ENCODE peak calls at places on chromosomes 1 and 21, in five cellular contexts. One of them, this sample, is unnamed.

GRCh38 chr1:221855156-221855555 is 113.3 kb upstream of the DUSP10 start:
- DNase-seq in SK-N-SH: no peak
- DNase-seq in esophagus muscularis mucosa: no peak
- DNase-seq in prostate gland: no peak
- DNase-seq in Panc1: no peak
- DNase-seq in this sample: no peak

GRCh38 chr1:84360303-84360702 is 38.0 kb upstream of the DNASE2B start:
- DNase-seq in SK-N-SH: no peak
- DNase-seq in esophagus muscularis mucosa: no peak
- DNase-seq in prostate gland: no peak
- DNase-seq in Panc1: no peak
- DNase-seq in this sample: no peak

GRCh38 chr1:8681911-8682310 is 135.5 kb downstream of the RERE start:
- DNase-seq in SK-N-SH: no peak
- DNase-seq in esophagus muscularis mucosa: no peak
- DNase-seq in prostate gland: no peak
- DNase-seq in Panc1: no peak
- DNase-seq in this sample: no peak

GRCh38 chr1:16392740-16393139 is 25.7 kb downstream of the SZRD1 start:
- DNase-seq in SK-N-SH: no peak
- DNase-seq in esophagus muscularis mucosa: no peak
- DNase-seq in prostate gland: no peak
- DNase-seq in Panc1: no peak
- DNase-seq in this sample: no peak

GRCh38 chr1:145806844-145807243 is 17.1 kb downstream of the RNF115 start:
- DNase-seq in SK-N-SH: no peak
- DNase-seq in esophagus muscularis mucosa: no peak
- DNase-seq in prostate gland: no peak
- DNase-seq in Panc1: no peak
- DNase-seq in this sample: no peak

GRCh38 chr1:47635597-47635996 is 197.8 kb downstream of the FOXD2 start:
- DNase-seq in SK-N-SH: no peak
- DNase-seq in esophagus muscularis mucosa: no peak
- DNase-seq in prostate gland: no peak
- DNase-seq in Panc1: no peak
- DNase-seq in this sample: no peak

GRCh38 chr1:157313240-157313807 is 175.1 kb upstream of the ETV3 start:
- DNase-seq in SK-N-SH: no peak
- DNase-seq in esophagus muscularis mucosa: no peak
- DNase-seq in prostate gland: no peak
- DNase-seq in Panc1: no peak
- DNase-seq in this sample: no peak

GRCh38 chr1:6123083-6123482 is 57.0 kb downstream of the CHD5 start:
- DNase-seq in SK-N-SH: no peak
- DNase-seq in esophagus muscularis mucosa: no peak
- DNase-seq in prostate gland: no peak
- DNase-seq in Panc1: no peak
- DNase-seq in this sample: no peak

GRCh38 chr1:34156739-34157138 is 8.3 kb downstream of the CSMD2 start:
- DNase-seq in SK-N-SH: no peak
- DNase-seq in esophagus muscularis mucosa: no peak
- DNase-seq in prostate gland: no peak
- DNase-seq in Panc1: no peak
- DNase-seq in this sample: no peak

GRCh38 chr1:23168462-23169218 is at the start of gene LUZP1:
- DNase-seq in SK-N-SH: peak
- DNase-seq in esophagus muscularis mucosa: peak
- DNase-seq in prostate gland: peak
- DNase-seq in Panc1: no peak
- DNase-seq in this sample: peak

GRCh38 chr1:234962340-234962989 is 166.2 kb downstream of the TOMM20 start:
- DNase-seq in SK-N-SH: peak
- DNase-seq in esophagus muscularis mucosa: no peak
- DNase-seq in prostate gland: no peak
- DNase-seq in Panc1: no peak
- DNase-seq in this sample: no peak

GRCh38 chr1:21898326-21899155 is 38.6 kb downstream of the HSPG2 start:
- DNase-seq in SK-N-SH: no peak
- DNase-seq in esophagus muscularis mucosa: no peak
- DNase-seq in prostate gland: no peak
- DNase-seq in Panc1: no peak
- DNase-seq in this sample: no peak

GRCh38 chr1:225460737-225461532 is 33.1 kb upstream of the LBR start:
- DNase-seq in SK-N-SH: peak
- DNase-seq in esophagus muscularis mucosa: no peak
- DNase-seq in prostate gland: no peak
- DNase-seq in Panc1: no peak
- DNase-seq in this sample: no peak

GRCh38 chr1:62906428-62906886 is 122.5 kb downstream of the ATG4C start:
- DNase-seq in SK-N-SH: peak
- DNase-seq in esophagus muscularis mucosa: no peak
- DNase-seq in prostate gland: no peak
- DNase-seq in Panc1: no peak
- DNase-seq in this sample: no peak

GRCh38 chr1:94790670-94791069 is 29.5 kb upstream of the SLC44A3 start:
- DNase-seq in SK-N-SH: no peak
- DNase-seq in esophagus muscularis mucosa: peak
- DNase-seq in prostate gland: no peak
- DNase-seq in Panc1: no peak
- DNase-seq in this sample: no peak

GRCh38 chr1:63946866-63947491 is 173.2 kb downstream of the ROR1 start:
- DNase-seq in SK-N-SH: no peak
- DNase-seq in esophagus muscularis mucosa: no peak
- DNase-seq in prostate gland: no peak
- DNase-seq in Panc1: no peak
- DNase-seq in this sample: peak

GRCh38 chr1:193406901-193407300 is 220.5 kb upstream of the B3GALT2 start:
- DNase-seq in SK-N-SH: peak
- DNase-seq in esophagus muscularis mucosa: no peak
- DNase-seq in prostate gland: no peak
- DNase-seq in Panc1: no peak
- DNase-seq in this sample: no peak

GRCh38 chr21:38837806-38838461 is 32.2 kb downstream of the ETS2 start:
- DNase-seq in SK-N-SH: no peak
- DNase-seq in esophagus muscularis mucosa: no peak
- DNase-seq in prostate gland: no peak
- DNase-seq in Panc1: no peak
- DNase-seq in this sample: no peak

GRCh38 chr1:229452956-229453801 is 19.3 kb upstream of the ACTA1 start:
- DNase-seq in SK-N-SH: no peak
- DNase-seq in esophagus muscularis mucosa: no peak
- DNase-seq in prostate gland: no peak
- DNase-seq in Panc1: peak
- DNase-seq in this sample: no peak

GRCh38 chr1:154955039-154955717 is 721 bp downstream of the PBXIP1 start:
- DNase-seq in SK-N-SH: peak
- DNase-seq in esophagus muscularis mucosa: no peak
- DNase-seq in prostate gland: no peak
- DNase-seq in Panc1: no peak
- DNase-seq in this sample: peak

GRCh38 chr1:9207086-9207485 is 27.5 kb upstream of the H6PD start:
- DNase-seq in SK-N-SH: no peak
- DNase-seq in esophagus muscularis mucosa: no peak
- DNase-seq in prostate gland: no peak
- DNase-seq in Panc1: no peak
- DNase-seq in this sample: no peak

GRCh38 chr1:221415626-221416025 is 326.3 kb downstream of the DUSP10 start:
- DNase-seq in SK-N-SH: no peak
- DNase-seq in esophagus muscularis mucosa: no peak
- DNase-seq in prostate gland: no peak
- DNase-seq in Panc1: no peak
- DNase-seq in this sample: no peak

GRCh38 chr1:33636209-33636608 is 163.8 kb downstream of the ZSCAN20 start:
- DNase-seq in SK-N-SH: no peak
- DNase-seq in esophagus muscularis mucosa: no peak
- DNase-seq in prostate gland: no peak
- DNase-seq in Panc1: no peak
- DNase-seq in this sample: no peak

GRCh38 chr1:157135646-157136045 is 2.5 kb downstream of the ETV3 start:
- DNase-seq in SK-N-SH: no peak
- DNase-seq in esophagus muscularis mucosa: no peak
- DNase-seq in prostate gland: no peak
- DNase-seq in Panc1: no peak
- DNase-seq in this sample: no peak

GRCh38 chr1:234281826-234282489 is 91.3 kb upstream of the COA6 start:
- DNase-seq in SK-N-SH: peak
- DNase-seq in esophagus muscularis mucosa: no peak
- DNase-seq in prostate gland: no peak
- DNase-seq in Panc1: no peak
- DNase-seq in this sample: no peak

GRCh38 chr1:41325801-41326200 is 35.4 kb upstream of the FOXO6 start:
- DNase-seq in SK-N-SH: no peak
- DNase-seq in esophagus muscularis mucosa: peak
- DNase-seq in prostate gland: no peak
- DNase-seq in Panc1: no peak
- DNase-seq in this sample: no peak

GRCh38 chr1:212557739-212558664 is 50.6 kb upstream of the ATF3 start:
- DNase-seq in SK-N-SH: peak
- DNase-seq in esophagus muscularis mucosa: no peak
- DNase-seq in prostate gland: peak
- DNase-seq in Panc1: no peak
- DNase-seq in this sample: peak
- TF ChIP-seq POLR2AphosphoS5 in SK-N-SH: no peak
- TF ChIP-seq POLR2AphosphoS5 in esophagus muscularis mucosa: no peak
- TF ChIP-seq POLR2AphosphoS5 in prostate gland: no peak
- TF ChIP-seq POLR2AphosphoS5 in Panc1: no peak
- TF ChIP-seq POLR2AphosphoS5 in this sample: peak

GRCh38 chr1:183063349-183063748 is 40.1 kb downstream of the LAMC1 start:
- DNase-seq in SK-N-SH: no peak
- DNase-seq in esophagus muscularis mucosa: no peak
- DNase-seq in prostate gland: no peak
- DNase-seq in Panc1: no peak
- DNase-seq in this sample: no peak

GRCh38 chr1:183058835-183059234 is 35.6 kb downstream of the LAMC1 start:
- DNase-seq in SK-N-SH: no peak
- DNase-seq in esophagus muscularis mucosa: no peak
- DNase-seq in prostate gland: no peak
- DNase-seq in Panc1: no peak
- DNase-seq in this sample: no peak

GRCh38 chr1:183065168-183065670 is 42.0 kb downstream of the LAMC1 start:
- DNase-seq in SK-N-SH: no peak
- DNase-seq in esophagus muscularis mucosa: no peak
- DNase-seq in prostate gland: no peak
- DNase-seq in Panc1: no peak
- DNase-seq in this sample: no peak

DNA sequence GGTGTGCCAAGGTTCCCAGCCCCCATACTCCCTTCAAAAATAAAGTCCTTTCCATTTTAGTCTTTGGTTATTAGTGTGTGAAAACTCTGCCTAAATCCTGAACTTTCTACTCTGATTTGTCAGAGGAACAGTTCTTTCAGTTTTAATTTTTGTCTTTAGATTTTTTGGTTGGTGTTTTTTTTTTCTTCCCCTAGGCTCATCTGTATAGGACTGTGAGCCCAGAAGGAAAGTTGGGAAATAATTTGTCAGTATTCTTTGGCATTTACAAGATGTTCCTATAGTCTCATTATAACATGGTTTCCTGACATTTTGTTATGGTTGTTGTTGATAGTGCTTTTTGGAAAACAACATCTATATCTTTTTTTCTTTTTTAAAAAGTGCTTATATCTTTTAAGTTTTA is 38.0 kb downstream of the LAMC1 start:
- DNase-seq in SK-N-SH: no peak
- DNase-seq in esophagus muscularis mucosa: no peak
- DNase-seq in prostate gland: no peak
- DNase-seq in Panc1: no peak
- DNase-seq in this sample: no peak
- H3K27ac ChIP-seq in SK-N-SH: no peak
- H3K27ac ChIP-seq in esophagus muscularis mucosa: no peak
- H3K27ac ChIP-seq in prostate gland: no peak
- H3K27ac ChIP-seq in Panc1: peak
- H3K27ac ChIP-seq in this sample: peak

GRCh38 chr1:26234644-26235384 is 814 bp downstream of the CEP85 start:
- DNase-seq in SK-N-SH: peak
- DNase-seq in esophagus muscularis mucosa: no peak
- DNase-seq in prostate gland: peak
- DNase-seq in Panc1: peak
- DNase-seq in this sample: peak

GRCh38 chr1:26239936-26240335 is 5.9 kb downstream of the CEP85 start:
- DNase-seq in SK-N-SH: no peak
- DNase-seq in esophagus muscularis mucosa: no peak
- DNase-seq in prostate gland: no peak
- DNase-seq in Panc1: no peak
- DNase-seq in this sample: no peak

GRCh38 chr1:26233903-26234643 is at the start of gene CEP85:
- DNase-seq in SK-N-SH: peak
- DNase-seq in esophagus muscularis mucosa: peak
- DNase-seq in prostate gland: peak
- DNase-seq in Panc1: peak
- DNase-seq in this sample: peak

DNA sequence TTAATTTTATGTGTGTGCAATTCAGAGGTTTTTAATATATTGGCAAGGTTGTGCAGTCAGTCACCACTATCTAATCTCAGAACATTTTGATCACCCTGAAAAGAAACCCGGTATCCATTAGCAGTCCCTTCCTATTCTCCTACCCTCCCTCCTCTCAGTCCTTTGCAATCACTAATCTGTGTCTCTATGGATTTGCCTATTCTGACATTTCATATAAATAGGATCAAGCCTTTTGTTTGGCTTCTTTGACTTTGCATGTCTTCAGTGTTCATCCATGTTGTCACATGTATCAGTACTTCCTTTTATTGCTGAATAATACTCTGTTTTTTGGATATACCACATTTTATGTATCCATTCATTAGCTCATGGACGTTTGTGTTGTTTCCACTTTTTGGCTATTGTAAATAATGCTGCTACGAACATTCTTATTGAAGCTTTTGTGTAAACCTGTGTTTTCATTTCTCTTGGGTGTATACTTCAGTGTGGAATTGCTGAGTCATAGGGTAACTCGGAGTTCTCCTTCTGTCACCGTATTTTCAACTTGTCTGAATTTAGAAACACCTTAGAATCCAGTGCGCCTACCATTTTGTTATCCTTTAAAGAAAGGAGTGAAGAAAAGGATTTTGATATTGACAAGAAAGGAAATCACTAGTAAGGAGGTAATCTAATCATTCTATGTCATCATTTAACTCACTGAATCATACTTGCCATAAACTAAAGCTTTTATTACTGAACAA is 3.4 kb downstream of the CEP85 start:
- DNase-seq in SK-N-SH: no peak
- DNase-seq in esophagus muscularis mucosa: no peak
- DNase-seq in prostate gland: no peak
- DNase-seq in Panc1: peak
- DNase-seq in this sample: no peak
- H3K4me3 ChIP-seq in SK-N-SH: no peak
- H3K4me3 ChIP-seq in esophagus muscularis mucosa: no peak
- H3K4me3 ChIP-seq in prostate gland: no peak
- H3K4me3 ChIP-seq in Panc1: no peak
- H3K4me3 ChIP-seq in this sample: no peak

GRCh38 chr21:46183910-46184624 is at the start of gene SPATC1L:
- DNase-seq in SK-N-SH: peak
- DNase-seq in esophagus muscularis mucosa: peak
- DNase-seq in prostate gland: peak
- DNase-seq in Panc1: no peak
- DNase-seq in this sample: peak
- TF ChIP-seq POLR2AphosphoS5 in SK-N-SH: no peak
- TF ChIP-seq POLR2AphosphoS5 in esophagus muscularis mucosa: no peak
- TF ChIP-seq POLR2AphosphoS5 in prostate gland: peak
- TF ChIP-seq POLR2AphosphoS5 in Panc1: no peak
- TF ChIP-seq POLR2AphosphoS5 in this sample: no peak